ENCODE peak calls at places on chromosome 16, in five cellular contexts. T, M, F, V and W are unnamed samples.
A peak's percentile ranks its signal among the peaks of the same experiment; 100 is the strongest.

GRCh38 chr16:11556214-11556819 is 30.4 kb downstream of the LITAF start:
- DNase-seq in F (no peak), V (no peak), M (no peak), T (no peak), W (no peak)

GRCh38 chr16:54936086-54936978 is 5.7 kb downstream of the IRX5 start:
- DNase-seq in T (no peak), V (no peak), F (peak; percentile 95), M (no peak), W (no peak)

GRCh38 chr16:11202260-11203091 is 53.5 kb downstream of the SOCS1 start:
- DNase-seq in F (peak; percentile 87), M (no peak), T (no peak), V (no peak), W (no peak)

GRCh38 chr16:53504161-53504663 is 1.2 kb upstream of the AKTIP start:
- DNase-seq in V (peak; percentile 60), M (peak; percentile 84), F (no peak), T (no peak), W (peak; percentile 50)

GRCh38 chr16:48284772-48285409 is 37.6 kb upstream of the ABCC11 start:
- DNase-seq in T (no peak), V (no peak), M (no peak), F (no peak), W (no peak)

GRCh38 chr16:65202461-65202860 is 80.6 kb upstream of the CDH11 start:
- DNase-seq in T (no peak), V (no peak), M (no peak), F (no peak), W (no peak)

GRCh38 chr16:10558746-10559641 is 21.4 kb downstream of the EMP2 start:
- DNase-seq in F (peak; percentile 90), V (no peak), T (no peak), M (peak; percentile 93), W (peak; percentile 81)

GRCh38 chr16:63921737-63922136 is 1200.1 kb downstream of the CDH11 start:
- DNase-seq in M (no peak), V (no peak), T (no peak), F (peak; percentile 14), W (no peak)

GRCh38 chr16:9061358-9061813 is 30.1 kb upstream of the HAPSTR1 start:
- DNase-seq in V (no peak), M (no peak), T (peak; percentile 74), F (peak; percentile 3), W (no peak)

GRCh38 chr16:14302031-14302398 is 230.9 kb downstream of the MRTFB start:
- DNase-seq in T (no peak), M (peak; percentile 88), F (peak; percentile 99), V (no peak), W (peak; percentile 91)

GRCh38 chr16:50369133-50369804 is 481 bp upstream of the BRD7 start:
- DNase-seq in T (no peak), M (no peak), V (no peak), F (peak; percentile 76), W (no peak)

GRCh38 chr16:81444448-81445121 is at the start of gene CMIP:
- DNase-seq in F (peak; percentile 100), V (peak; percentile 64), M (peak; percentile 89), T (peak; percentile 37), W (peak; percentile 85)

GRCh38 chr16:89420204-89420603 is 70.2 kb downstream of the ANKRD11 start:
- DNase-seq in M (no peak), T (no peak), V (no peak), F (no peak), W (no peak)

GRCh38 chr16:89423709-89424260 is 66.6 kb downstream of the ANKRD11 start:
- DNase-seq in T (no peak), F (no peak), M (no peak), V (no peak), W (no peak)

GRCh38 chr16:89425523-89425922 is 64.8 kb downstream of the ANKRD11 start:
- DNase-seq in V (no peak), T (no peak), M (no peak), F (no peak), W (no peak)

GRCh38 chr16:89422905-89423630 is 67.3 kb downstream of the ANKRD11 start:
- DNase-seq in F (peak; percentile 89), M (no peak), V (no peak), T (no peak), W (no peak)

GRCh38 chr16:89422527-89422904 is 67.8 kb downstream of the ANKRD11 start:
- DNase-seq in T (no peak), M (peak; percentile 80), V (no peak), F (peak; percentile 95), W (no peak)
- H3K4me3 ChIP-seq in T (no peak overlapping the region), M (no peak overlapping the region), V (no peak overlapping the region), F (peak overlapping the region; percentile 30), W (no peak overlapping the region)

DNA sequence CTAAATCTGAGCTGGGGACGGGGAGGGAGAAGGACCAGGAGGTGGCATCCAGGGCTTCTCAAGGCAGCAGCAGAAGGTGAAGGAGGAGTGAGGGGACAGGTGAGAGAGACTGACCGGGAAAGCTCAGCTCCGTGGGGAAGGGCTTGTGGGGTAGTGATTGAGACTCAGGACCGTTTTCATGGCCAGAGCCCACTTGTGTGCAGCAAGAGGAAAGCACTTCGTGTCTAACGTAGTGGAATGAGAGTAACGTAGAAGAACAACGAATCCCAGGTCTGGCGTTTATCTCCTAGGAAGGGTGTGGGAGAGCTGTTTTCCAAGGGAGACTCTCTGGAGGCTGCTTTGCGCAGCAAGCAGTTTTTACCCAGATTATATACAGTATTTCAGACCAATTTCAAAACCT is 1.3 kb upstream of the CDH3 start:
- DNase-seq in F (no peak), M (no peak), V (no peak), T (no peak), W (no peak)
- H3K4me3 ChIP-seq in F (no peak overlapping the region), M (no peak overlapping the region), V (no peak overlapping the region), T (no peak overlapping the region), W (no peak overlapping the region)

DNA sequence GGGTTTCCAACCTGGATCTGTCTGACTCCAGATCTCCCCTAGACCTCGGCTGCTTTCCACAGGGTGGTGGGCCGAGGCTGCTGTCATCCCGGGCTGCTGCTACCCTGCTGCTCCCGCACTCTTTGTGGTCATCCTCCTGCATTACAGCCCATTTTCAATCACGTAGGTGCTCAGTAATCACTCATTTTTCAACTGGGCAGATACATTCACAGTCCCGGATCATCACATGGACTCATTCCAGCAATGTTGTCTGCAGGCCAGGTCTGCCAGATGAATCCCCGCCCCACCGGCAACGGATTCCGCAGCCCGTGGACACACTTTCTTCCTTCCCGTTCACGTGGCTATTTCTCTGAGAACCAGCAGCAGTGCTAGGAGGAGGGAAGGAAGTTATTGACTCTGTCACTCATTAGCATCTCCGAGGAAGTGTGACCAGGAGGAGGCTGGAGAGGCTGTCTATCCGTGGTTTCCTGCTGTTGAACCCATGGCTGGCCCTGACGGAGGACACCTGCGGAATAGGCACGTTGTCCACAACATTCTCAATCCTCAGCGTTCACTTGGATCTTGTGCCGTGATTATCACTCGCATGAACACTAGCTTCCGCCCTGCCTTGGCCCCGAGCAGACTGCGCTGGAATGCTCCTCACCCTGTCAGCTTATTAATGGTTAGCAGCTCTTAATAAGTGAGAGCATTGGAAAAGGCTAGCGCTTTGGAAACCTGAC is 14.7 kb upstream of the ZCCHC14 start:
- DNase-seq in T (no peak), V (no peak), F (no peak), M (no peak), W (no peak)
- H3K4me3 ChIP-seq in T (no peak overlapping the region), V (no peak overlapping the region), F (no peak overlapping the region), M (no peak overlapping the region), W (peak overlapping the region; percentile 10)

GRCh38 chr16:71472041-71472440 is 10.0 kb upstream of the ZNF23 start:
- DNase-seq in M (no peak), F (no peak), V (no peak), T (no peak), W (no peak)

GRCh38 chr16:71479420-71479819 is 9.7 kb downstream of the ZNF19 start:
- DNase-seq in V (no peak), F (no peak), M (no peak), T (no peak), W (no peak)

GRCh38 chr16:71474864-71475263 is 12.8 kb upstream of the ZNF23 start:
- DNase-seq in T (peak; percentile 63), F (peak; percentile 92), M (no peak), V (no peak), W (no peak)

GRCh38 chr16:71473891-71474290 is 11.8 kb upstream of the ZNF23 start:
- DNase-seq in F (no peak), V (no peak), M (no peak), T (no peak), W (no peak)

DNA sequence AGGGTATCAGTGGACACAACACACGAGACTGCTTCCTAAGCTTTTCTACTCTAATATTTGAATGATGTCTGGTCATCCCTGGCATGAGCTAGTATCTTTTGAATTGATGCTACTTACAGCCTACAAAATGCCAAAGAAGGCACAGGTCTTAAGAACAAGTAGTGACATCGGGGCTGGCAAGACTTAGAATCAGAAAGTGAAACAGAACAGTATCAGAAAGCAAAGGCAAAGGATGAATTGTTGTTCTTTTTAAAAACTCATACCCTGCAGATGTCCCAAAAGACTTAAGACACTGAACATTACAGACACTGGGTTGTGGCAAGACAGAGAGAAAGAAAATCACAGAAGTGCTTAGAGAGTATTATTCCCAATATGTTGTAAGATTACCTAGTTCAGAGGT is 12.7 kb downstream of the ZNF19 start:
- DNase-seq in V (no peak), F (no peak), M (no peak), T (no peak), W (no peak)
- H3K4me3 ChIP-seq in V (no peak overlapping the region), F (no peak overlapping the region), M (no peak overlapping the region), T (no peak overlapping the region), W (no peak overlapping the region)

DNA sequence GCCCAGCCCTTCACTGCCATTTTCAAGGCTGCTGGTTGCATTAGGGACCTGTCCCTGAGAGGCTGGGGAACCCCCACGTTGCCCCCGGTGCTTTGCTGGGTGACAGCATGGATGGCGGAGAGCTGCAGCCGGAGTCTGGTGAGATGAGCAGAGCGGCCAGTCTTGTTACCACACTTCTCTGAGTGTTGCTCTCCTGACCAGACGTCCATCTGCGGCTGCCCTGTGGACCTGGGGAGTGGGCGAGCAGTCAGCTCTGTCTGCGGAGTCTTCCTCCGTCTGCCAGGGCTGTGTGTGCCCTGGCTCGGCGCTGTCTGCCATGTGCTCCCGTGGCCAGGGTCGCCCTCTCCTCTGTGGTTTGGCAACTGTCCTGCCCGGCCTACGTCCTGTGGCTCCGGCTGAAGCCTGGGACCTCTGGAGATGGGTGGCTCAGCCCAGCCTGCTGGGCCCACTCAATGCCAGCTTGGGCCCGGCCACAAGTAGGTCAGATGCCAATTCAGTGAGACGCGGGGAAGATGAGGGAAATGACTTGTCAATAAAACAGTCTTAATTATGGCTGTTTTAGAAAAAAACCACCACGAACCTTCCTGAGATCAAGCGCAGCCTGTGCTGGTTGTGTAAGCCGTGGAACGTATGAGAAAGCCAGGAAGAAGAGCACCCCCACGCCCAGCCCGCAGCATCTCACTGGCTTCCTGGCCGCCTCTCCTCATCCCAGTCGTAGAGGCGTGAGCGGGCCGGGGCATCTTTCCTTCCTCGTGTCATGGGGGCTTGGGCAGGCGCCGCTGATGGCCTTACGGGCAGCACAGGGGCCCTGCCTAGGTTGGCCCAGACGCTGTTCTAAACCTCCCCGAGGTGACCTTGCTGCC is 7.9 kb downstream of the KCTD5 start:
- DNase-seq in F (peak; percentile 95), V (no peak), M (no peak), T (no peak), W (no peak)
- H3K4me3 ChIP-seq in F (peak overlapping the region; percentile 12), V (no peak overlapping the region), M (no peak overlapping the region), T (no peak overlapping the region), W (no peak overlapping the region)

GRCh38 chr16:84726079-84726669 is 26.4 kb downstream of the USP10 start:
- DNase-seq in F (peak; percentile 78), T (peak; percentile 66), V (peak; percentile 89), M (peak; percentile 92), W (peak; percentile 93)
- H3K4me3 ChIP-seq in F (no peak overlapping the region), T (peak overlapping the region; percentile 0), V (no peak overlapping the region), M (no peak overlapping the region), W (no peak overlapping the region)

GRCh38 chr16:87635541-87636049 is 33.3 kb downstream of the JPH3 start:
- DNase-seq in T (no peak), F (peak; percentile 97), M (no peak), V (no peak), W (no peak)
- H3K4me3 ChIP-seq in T (no peak overlapping the region), F (peak overlapping the region; percentile 47), M (peak overlapping the region; percentile 11), V (no peak overlapping the region), W (peak overlapping the region; percentile 25)